ENCODE peak calls at places on chromosomes 7 and 10, in ten cellular contexts. M, J, U, I, P, Q, D, W, T and E are unnamed samples.

GRCh38 chr7:101972627-101973026 is 155.2 kb downstream of the CUX1 start:
- DNase-seq in I (no peak), D (no peak), T (no peak), W (no peak), U (no peak), M (no peak), J (no peak), Q (no peak), P (no peak), E (no peak)

GRCh38 chr10:34013235-34013634 is 678.8 kb upstream of the NRP1 start:
- DNase-seq in Q (no peak), J (no peak), U (no peak), T (no peak), P (no peak), D (no peak), W (no peak), I (no peak), M (no peak), E (no peak)

GRCh38 chr10:61662794-61663259 is at the start of gene CABCOCO1:
- DNase-seq in M (peak; percentile 55), T (peak; percentile 61), J (peak; percentile 68), I (peak; percentile 86), P (peak; percentile 71), U (peak; percentile 47), Q (peak; percentile 47), W (no peak), D (peak; percentile 88), E (peak; percentile 83)

GRCh38 chr10:35613597-35614226 is 8.6 kb downstream of the GJD4 start:
- DNase-seq in Q (no peak), M (no peak), T (no peak), U (no peak), P (no peak), I (no peak), W (no peak), J (peak; percentile 44), D (no peak), E (no peak)

GRCh38 chr10:128759174-128759573 is 633.0 kb upstream of the MKI67 start:
- DNase-seq in Q (no peak), J (no peak), U (no peak), P (no peak), W (no peak), M (no peak), I (no peak), D (no peak), T (no peak), E (no peak)

GRCh38 chr7:32470871-32471270 is 19.3 kb downstream of the LSM5 start:
- DNase-seq in U (no peak), I (no peak), D (no peak), T (no peak), W (no peak), M (no peak), P (no peak), J (no peak), Q (no peak), E (no peak)

GRCh38 chr10:6711286-6711817 is 131.3 kb upstream of the PRKCQ start:
- DNase-seq in J (no peak), D (no peak), W (no peak), T (no peak), P (no peak), M (no peak), I (no peak), U (no peak), Q (no peak), E (no peak)

GRCh38 chr10:7562026-7562425 is 104.7 kb downstream of the ITIH5 start:
- DNase-seq in W (no peak), Q (no peak), J (no peak), M (no peak), T (no peak), D (no peak), I (no peak), U (no peak), P (no peak), E (no peak)

GRCh38 chr10:1056326-1057105 is at the start of gene WDR37:
- DNase-seq in J (peak; percentile 61), M (peak; percentile 92), T (peak; percentile 94), P (peak; percentile 88), I (peak; percentile 96), Q (no peak), W (peak; percentile 65), D (peak; percentile 94), U (peak; percentile 80), E (peak; percentile 93)

GRCh38 chr10:1058017-1058416 is 1.8 kb downstream of the WDR37 start:
- DNase-seq in T (no peak), U (no peak), D (no peak), Q (no peak), P (no peak), I (no peak), W (no peak), M (no peak), J (no peak), E (no peak)

GRCh38 chr10:1057106-1057657 is 997 bp downstream of the WDR37 start:
- DNase-seq in D (no peak), Q (no peak), I (no peak), W (no peak), P (no peak), U (no peak), T (no peak), M (no peak), J (peak; percentile 49), E (peak; percentile 29)

GRCh38 chr10:1050555-1050954 is 1.6 kb upstream of the IDI1 start:
- DNase-seq in I (no peak), M (peak; percentile 41), Q (peak; percentile 60), T (peak; percentile 78), J (no peak), D (no peak), P (no peak), U (no peak), W (no peak), E (no peak)

DNA sequence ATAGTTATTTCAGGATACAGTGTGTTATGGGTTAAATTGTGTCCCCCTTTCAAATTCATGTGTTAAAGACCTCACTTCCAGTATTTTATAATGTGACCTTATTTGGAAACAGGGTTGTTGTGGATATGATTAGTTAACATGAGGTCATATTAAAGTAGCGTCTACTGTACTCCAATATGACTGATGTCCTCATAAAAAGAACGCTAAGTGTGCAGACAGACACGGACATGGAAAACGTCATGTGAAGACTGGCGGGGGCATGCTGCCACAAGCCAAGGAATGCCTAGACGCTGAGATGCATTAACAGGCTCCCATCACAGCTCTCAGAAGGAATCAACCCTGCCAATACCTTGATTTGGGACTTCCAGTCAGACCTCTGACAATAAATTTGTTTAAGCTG is 1.5 kb upstream of the WDR37 start:
- DNase-seq in M (no peak), P (no peak), Q (no peak), I (no peak), W (no peak), T (no peak), J (no peak), U (no peak), D (no peak), E (no peak)
- H3K36me3 ChIP-seq in M (no peaks in the 10 kb centered on the region), P (no peaks in the 10 kb centered on the region), Q (no peaks in the 10 kb centered on the region), I (peaks cover 8% of the 10 kb centered on the region), W (no peaks in the 10 kb centered on the region), T (no peaks in the 10 kb centered on the region), J (peaks cover 4% of the 10 kb centered on the region), U (no peaks in the 10 kb centered on the region), D (peaks cover 36% of the 10 kb centered on the region), E (no peaks in the 10 kb centered on the region)

GRCh38 chr10:73399054-73399453 is 14.8 kb downstream of the ANXA7 start:
- DNase-seq in W (no peak), P (no peak), T (no peak), U (no peak), Q (no peak), D (no peak), M (no peak), I (no peak), J (no peak), E (no peak)

GRCh38 chr10:73401636-73402035 is 12.2 kb downstream of the ANXA7 start:
- DNase-seq in U (no peak), Q (no peak), P (no peak), W (no peak), J (no peak), M (no peak), I (no peak), T (no peak), D (no peak), E (no peak)

DNA sequence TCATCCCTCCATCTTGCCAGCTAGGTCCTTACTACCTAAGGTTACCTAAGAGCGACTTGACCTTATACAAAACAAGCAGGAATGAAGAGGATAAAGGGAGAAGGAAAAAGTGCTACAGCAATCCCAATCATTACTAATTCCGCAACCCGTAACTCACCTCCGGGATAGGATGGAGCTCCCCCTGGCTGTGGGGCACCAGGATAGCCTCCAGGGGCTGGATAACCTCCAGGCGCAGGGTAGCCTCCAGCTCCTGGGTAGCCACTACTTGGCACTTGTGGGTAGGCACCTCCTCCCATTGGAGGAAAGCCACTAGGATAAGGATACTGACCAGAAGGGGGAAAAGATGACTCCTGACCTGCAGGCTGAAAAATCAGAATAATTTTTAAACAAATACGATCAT is 15.8 kb downstream of the ANXA7 start:
- DNase-seq in U (no peak), J (no peak), T (no peak), W (no peak), Q (no peak), D (no peak), P (no peak), M (no peak), I (no peak), E (no peak)
- TF ChIP-seq CTCF in U (no peak), J (no peak), T (no peak), W (no peak), Q (peak; percentile 22), D (peak; percentile 12), P (no peak), M (no peak), I (no peak), E (no peak)

DNA sequence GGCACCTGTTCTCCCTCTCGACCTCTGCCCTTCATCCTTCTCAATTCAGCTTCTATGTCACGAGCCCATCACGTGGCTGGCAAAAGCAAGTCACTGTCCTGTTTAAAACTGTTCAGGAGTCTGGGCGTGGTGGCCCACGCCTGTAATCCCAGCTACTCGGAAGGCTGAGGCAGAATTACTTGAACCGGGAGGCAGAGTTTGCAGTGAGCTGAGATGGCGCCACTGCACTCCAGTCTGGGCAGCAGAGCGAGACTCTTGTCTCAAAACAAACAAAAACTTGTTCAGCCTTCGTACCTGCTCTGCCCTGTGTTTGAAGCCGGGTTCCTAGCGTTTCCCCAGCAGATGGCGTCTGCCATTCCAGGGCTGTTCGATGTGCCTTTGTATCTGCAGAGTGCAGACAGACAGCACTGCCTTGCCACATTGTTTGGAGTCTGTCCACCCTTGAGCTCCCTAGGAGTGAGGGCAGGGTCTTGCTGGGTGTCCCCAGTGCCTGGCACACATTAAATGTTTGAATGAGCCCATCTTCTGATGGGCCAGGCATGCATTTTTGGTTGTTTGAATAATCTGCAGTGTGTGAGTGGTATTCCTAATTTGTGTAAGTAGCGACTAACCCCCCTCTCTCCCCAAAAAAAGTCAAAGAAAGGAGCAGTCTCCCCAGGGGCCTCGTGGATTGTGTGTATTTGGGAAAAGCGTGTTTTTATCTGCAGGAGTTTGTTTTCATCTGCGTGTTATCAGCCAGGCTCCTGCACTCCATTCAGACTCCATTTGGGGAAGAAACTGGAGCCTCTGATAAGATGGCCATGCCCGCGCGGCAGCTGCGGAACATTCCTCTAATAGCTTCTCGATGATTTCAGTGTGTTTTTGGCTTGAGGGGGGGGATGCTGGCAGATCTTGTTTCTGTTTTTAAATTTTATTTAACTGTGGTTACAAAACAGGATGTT is 61.2 kb downstream of the DNAJB6 start:
- DNase-seq in D (no peak), I (peak; percentile 77), W (no peak), M (no peak), P (no peak), U (peak; percentile 69), T (no peak), J (peak; percentile 52), Q (no peak), E (peak; percentile 69)
- H3K36me3 ChIP-seq in D (no peaks in the 10 kb centered on the region), I (peaks cover 2% of the 10 kb centered on the region), W (no peaks in the 10 kb centered on the region), M (no peaks in the 10 kb centered on the region), P (peaks cover 23% of the 10 kb centered on the region), U (no peaks in the 10 kb centered on the region), T (no peaks in the 10 kb centered on the region), J (peaks cover 13% of the 10 kb centered on the region), Q (no peaks in the 10 kb centered on the region), E (no peaks in the 10 kb centered on the region)

DNA sequence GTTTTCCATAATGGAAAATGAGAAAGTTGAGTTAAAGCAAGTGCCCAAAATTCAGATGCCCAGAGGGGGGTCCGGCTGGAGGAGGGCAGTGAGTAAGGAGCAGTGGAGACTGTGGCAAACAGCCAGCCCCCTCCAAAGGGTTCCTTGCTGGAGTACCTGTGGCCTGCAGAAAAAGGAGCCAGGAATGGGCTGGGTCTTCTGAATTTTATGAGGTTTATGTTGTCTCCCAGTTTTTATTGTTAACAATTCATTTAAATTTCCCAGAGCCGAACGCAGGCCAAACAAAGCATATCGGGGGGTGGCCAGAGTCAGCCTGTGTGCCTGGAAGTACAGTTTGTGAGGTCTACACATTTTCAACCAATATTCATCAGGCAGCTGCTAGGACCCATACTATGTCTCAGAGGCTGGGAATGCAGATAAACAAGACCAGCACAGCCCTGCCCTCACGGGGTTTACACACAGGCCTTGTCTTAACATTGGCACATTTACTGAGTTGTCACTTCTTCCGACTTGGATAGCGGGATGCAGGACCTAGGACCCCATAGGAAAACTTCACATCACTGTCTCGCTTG is 12.9 kb upstream of the CSGALNACT2 start:
- DNase-seq in M (no peak), I (no peak), P (peak; percentile 1), U (no peak), J (no peak), Q (no peak), D (no peak), T (peak; percentile 32), W (no peak), E (no peak)
- TF ChIP-seq CTCF in M (no peak), I (no peak), P (no peak), U (no peak), J (no peak), Q (no peak), D (no peak), T (no peak), W (no peak), E (no peak)